ENCODE peak calls at places on chromosomes 13 and 19, in eight cellular contexts. I is type B pancreatic cell; Q is NCI-H226; P is stimulated activated CD8-positive, alpha-beta memory T cell treated with anti-CD3 and anti-CD28 coated beads, Interleukin-7, amount 100 ng/mL, for 48 hours; G is RKO; L is ascending aorta; F is HEK293T; D is T follicular helper cell. R is an unnamed sample.

GRCh38 chr13:50374517-50374916 is 359.3 kb downstream of the KCNRG start:
- DNase-seq in L (no peak), P (no peak), G (no peak), Q (no peak), I (no peak), D (no peak), F (no peak), R (no peak)

GRCh38 chr19:51127755-51128154 is 3.0 kb downstream of the SIGLEC9 start:
- DNase-seq in L (peak), Q (no peak), F (no peak), P (peak), D (no peak), I (no peak), G (no peak), R (no peak)

GRCh38 chr13:76884167-76884566 is 2.0 kb downstream of the KCTD12 start:
- DNase-seq in I (no peak), P (no peak), D (no peak), G (peak), F (peak), L (no peak), Q (no peak), R (no peak)

GRCh38 chr19:3292958-3293529 is 68.6 kb downstream of the CELF5 start:
- DNase-seq in I (no peak), P (no peak), L (no peak), F (no peak), D (no peak), Q (no peak), G (no peak), R (no peak)

GRCh38 chr13:27599845-27600553 is 20.3 kb downstream of the LNX2 start:
- DNase-seq in P (no peak), Q (peak), F (peak), D (no peak), I (no peak), L (no peak), G (peak), R (no peak)

GRCh38 chr13:100810991-100811390 is 136.4 kb upstream of the TMTC4 start:
- DNase-seq in G (no peak), D (no peak), F (no peak), L (no peak), Q (no peak), P (no peak), I (no peak), R (no peak)

GRCh38 chr13:96780105-96780504 is 214.2 kb downstream of the OXGR1 start:
- DNase-seq in Q (no peak), G (no peak), L (no peak), P (no peak), F (no peak), D (no peak), I (no peak), R (no peak)

GRCh38 chr19:46721269-46722003 is 4.5 kb upstream of the PRKD2 start:
- DNase-seq in F (no peak), G (no peak), I (no peak), P (no peak), Q (no peak), L (no peak), D (no peak), R (no peak)

GRCh38 chr13:99347911-99348451 is 40.8 kb upstream of the GPR183 start:
- DNase-seq in P (no peak), L (no peak), F (no peak), D (no peak), G (no peak), Q (no peak), I (no peak), R (no peak)

GRCh38 chr13:74442751-74443150 is 308.5 kb upstream of the KLF12 start:
- DNase-seq in D (no peak), L (no peak), I (no peak), Q (no peak), P (no peak), G (no peak), F (no peak), R (no peak)

GRCh38 chr19:2540646-2541454 is 64.9 kb downstream of the GADD45B start:
- DNase-seq in G (peak), F (no peak), I (peak), P (no peak), L (peak), Q (peak), D (no peak), R (no peak)

GRCh38 chr13:74289861-74290260 is 155.7 kb upstream of the KLF12 start:
- DNase-seq in G (no peak), I (no peak), F (no peak), P (no peak), D (no peak), Q (no peak), L (no peak), R (no peak)

GRCh38 chr19:20503536-20503935 is 62.0 kb downstream of the ZNF737 start:
- DNase-seq in F (no peak), G (peak), Q (no peak), D (no peak), L (no peak), P (no peak), I (no peak), R (no peak)

GRCh38 chr19:5957132-5957531 is 20.8 kb downstream of the RANBP3 start:
- DNase-seq in L (no peak), P (no peak), F (no peak), D (no peak), G (no peak), I (no peak), Q (peak), R (peak)

GRCh38 chr13:44396963-44397580 is 23.4 kb downstream of the SERP2 start:
- DNase-seq in P (no peak), L (peak), G (no peak), D (no peak), Q (no peak), F (no peak), I (no peak), R (no peak)